ENCODE peak calls at places on chromosomes 1 and 21, in nine cellular contexts. D, M, J, X, Y, T, I, A and H are unnamed samples.

GRCh38 chr1:1827089-1827433 is 48.8 kb upstream of the NADK start:
- DNase-seq in D (no peak), M (no peak), J (no peak), X (no peak), Y (no peak), T (no peak), I (no peak), A (peak; percentile 7), H (no peak)

GRCh38 chr1:21295059-21295401 is 4.8 kb upstream of the ECE1 start:
- DNase-seq in D (no peak), M (no peak), J (no peak), X (no peak), Y (no peak), T (no peak), I (peak; percentile 59), A (no peak), H (peak; percentile 80)

GRCh38 chr1:52572387-52572786 is 19.5 kb upstream of the TUT4 start:
- DNase-seq in D (no peak), M (no peak), J (no peak), X (no peak), Y (no peak), T (no peak), I (no peak), A (no peak), H (no peak)

GRCh38 chr1:152182431-152182830 is 23.4 kb upstream of the RPTN start:
- DNase-seq in D (peak; percentile 52), M (no peak), J (no peak), X (peak; percentile 18), Y (peak; percentile 49), T (no peak), I (no peak), A (no peak), H (peak; percentile 62)

GRCh38 chr1:185559684-185560310 is 174.4 kb upstream of the HMCN1 start:
- DNase-seq in D (peak; percentile 91), M (peak; percentile 60), J (no peak), X (no peak), Y (peak; percentile 82), T (peak; percentile 62), I (peak; percentile 51), A (no peak), H (peak; percentile 58)

GRCh38 chr1:2322593-2323295 is 68.6 kb downstream of the MORN1 start:
- DNase-seq in D (no peak), M (no peak), J (no peak), X (no peak), Y (no peak), T (no peak), I (no peak), A (no peak), H (no peak)

GRCh38 chr21:32048353-32048752 is 175.5 kb downstream of the HUNK start:
- DNase-seq in D (peak; percentile 69), M (no peak), J (no peak), X (no peak), Y (peak; percentile 18), T (no peak), I (no peak), A (no peak), H (no peak)

GRCh38 chr1:24413350-24414163 is at the start of gene STPG1:
- DNase-seq in D (peak; percentile 88), M (peak; percentile 88), J (no peak), X (peak; percentile 88), Y (peak; percentile 92), T (peak; percentile 90), I (peak; percentile 92), A (peak; percentile 69), H (peak; percentile 81)

GRCh38 chr1:44268054-44268453 is 54.8 kb downstream of the DMAP1 start:
- DNase-seq in D (no peak), M (no peak), J (no peak), X (no peak), Y (no peak), T (no peak), I (no peak), A (no peak), H (no peak)

GRCh38 chr1:209155556-209155955 is 428.0 kb upstream of the CAMK1G start:
- DNase-seq in D (no peak), M (peak; percentile 77), J (no peak), X (no peak), Y (peak; percentile 84), T (no peak), I (no peak), A (no peak), H (no peak)

GRCh38 chr1:201714542-201715276 is 114.2 kb upstream of the IPO9 start:
- DNase-seq in D (peak; percentile 92), M (peak; percentile 44), J (peak; percentile 94), X (peak; percentile 100), Y (no peak), T (no peak), I (peak; percentile 91), A (peak; percentile 99), H (peak; percentile 100)

GRCh38 chr1:234069760-234070159 is 165.3 kb downstream of the SLC35F3 start:
- DNase-seq in D (peak; percentile 27), M (no peak), J (no peak), X (no peak), Y (peak; percentile 38), T (no peak), I (no peak), A (no peak), H (no peak)

GRCh38 chr1:234062166-234062565 is 157.7 kb downstream of the SLC35F3 start:
- DNase-seq in D (no peak), M (no peak), J (no peak), X (no peak), Y (no peak), T (no peak), I (no peak), A (no peak), H (no peak)

GRCh38 chr1:234067584-234067983 is 163.1 kb downstream of the SLC35F3 start:
- DNase-seq in D (no peak), M (no peak), J (no peak), X (no peak), Y (no peak), T (no peak), I (no peak), A (no peak), H (no peak)

GRCh38 chr1:234065794-234066447 is 161.4 kb downstream of the SLC35F3 start:
- DNase-seq in D (peak; percentile 69), M (peak; percentile 87), J (no peak), X (peak; percentile 57), Y (peak; percentile 90), T (peak; percentile 80), I (peak; percentile 52), A (peak; percentile 18), H (peak; percentile 60)
- TF ChIP-seq CTCF in D (peak; percentile 84), M (peak; percentile 90), J (peak; percentile 35), X (peak; percentile 74), Y (peak; percentile 83), T (peak; percentile 83), I (peak; percentile 62), A (peak; percentile 78), H (peak; percentile 80)

DNA sequence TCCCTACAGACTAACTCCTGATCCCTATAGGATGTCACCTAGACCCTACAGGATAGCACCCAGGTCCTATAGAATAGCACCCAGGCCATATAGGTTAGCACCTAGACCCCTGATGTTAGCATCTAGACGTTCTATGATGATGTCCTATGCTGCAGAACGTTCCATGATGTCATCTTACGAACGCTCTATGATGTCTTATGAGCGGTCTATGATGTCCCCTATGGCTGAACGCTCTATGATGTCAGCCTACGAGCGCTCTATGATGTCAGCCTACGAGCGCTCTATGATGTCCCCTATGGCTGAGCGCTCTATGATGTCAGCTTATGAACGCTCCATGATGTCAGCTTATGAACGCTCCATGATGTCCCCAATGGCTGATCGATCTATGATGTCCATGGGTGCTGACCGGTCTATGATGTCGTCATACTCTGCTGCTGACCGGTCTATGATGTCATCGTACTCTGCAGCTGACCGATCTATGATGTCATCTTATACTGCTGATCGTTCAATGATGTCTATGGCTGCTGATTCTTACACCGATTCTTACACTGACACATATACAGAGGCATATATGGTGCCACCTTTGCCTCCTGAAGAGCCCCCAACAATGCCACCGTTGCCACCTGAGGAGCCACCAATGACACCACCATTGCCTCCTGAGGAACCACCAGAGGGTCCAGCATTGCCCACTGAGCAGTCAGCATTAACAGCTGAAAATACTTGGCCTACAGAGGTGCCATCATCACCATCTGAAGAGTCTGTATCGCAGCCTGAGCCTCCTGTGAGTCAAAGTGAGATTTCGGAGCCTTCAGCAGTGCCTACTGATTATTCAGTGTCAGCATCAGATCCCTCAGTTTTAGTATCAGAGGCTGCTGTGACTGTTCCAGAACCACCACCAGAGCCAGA is 9.5 kb downstream of the SON start:
- DNase-seq in D (no peak), M (no peak), J (no peak), X (no peak), Y (no peak), T (no peak), I (no peak), A (no peak), H (peak; percentile 28)
- H3K4me3 ChIP-seq in D (no peak overlapping the region), M (no peak overlapping the region), J (no peak overlapping the region), X (no peak overlapping the region), Y (no peak overlapping the region), T (no peak overlapping the region), I (no peak overlapping the region), A (no peak overlapping the region), H (no peak overlapping the region)

GRCh38 chr1:81806432-81806770 is 5.7 kb downstream of the ADGRL2 start:
- DNase-seq in D (no peak), M (no peak), J (no peak), X (no peak), Y (no peak), T (no peak), I (no peak), A (no peak), H (no peak)

GRCh38 chr1:81805537-81806431 is 5.0 kb downstream of the ADGRL2 start:
- DNase-seq in D (no peak), M (no peak), J (no peak), X (no peak), Y (no peak), T (no peak), I (no peak), A (no peak), H (no peak)

GRCh38 chr1:81811757-81812371 is 11.1 kb downstream of the ADGRL2 start:
- DNase-seq in D (no peak), M (no peak), J (no peak), X (peak; percentile 19), Y (no peak), T (no peak), I (peak; percentile 36), A (no peak), H (no peak)

GRCh38 chr1:81809808-81810207 is 9.1 kb downstream of the ADGRL2 start:
- DNase-seq in D (no peak), M (no peak), J (no peak), X (no peak), Y (no peak), T (no peak), I (no peak), A (no peak), H (no peak)

DNA sequence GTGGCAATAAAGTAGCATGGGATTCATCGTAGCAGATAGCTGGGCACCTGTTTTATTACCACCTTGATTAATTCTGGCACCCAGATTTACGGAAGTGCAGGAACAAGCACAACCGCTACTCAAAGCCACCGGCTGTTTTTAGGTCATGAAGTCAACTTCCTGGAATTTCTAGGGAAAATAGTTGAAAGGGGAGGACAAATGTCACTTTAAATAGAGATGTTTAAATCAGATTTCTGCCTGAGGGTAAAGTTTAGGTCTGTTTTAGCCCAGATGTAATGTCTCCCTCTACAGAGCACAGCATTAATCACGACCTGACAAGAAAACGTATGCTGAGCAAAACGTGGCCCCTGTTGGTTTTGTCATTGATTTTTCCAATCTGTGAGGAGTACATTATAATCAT is 8.0 kb downstream of the ADGRL2 start:
- DNase-seq in D (no peak), M (peak; percentile 38), J (no peak), X (no peak), Y (peak; percentile 52), T (no peak), I (no peak), A (peak; percentile 4), H (no peak)
- TF ChIP-seq CTCF in D (no peak), M (peak; percentile 43), J (no peak), X (no peak), Y (peak; percentile 41), T (peak; percentile 32), I (no peak), A (no peak), H (no peak)

GRCh38 chr1:109112652-109113285 is 1.1 kb upstream of the ELAPOR1 start:
- DNase-seq in D (peak; percentile 84), M (peak; percentile 99), J (peak; percentile 74), X (peak; percentile 87), Y (peak; percentile 99), T (peak; percentile 94), I (peak; percentile 87), A (peak; percentile 78), H (peak; percentile 85)
- H3K4me3 ChIP-seq in D (no peak overlapping the region), M (peak overlapping the region; percentile 51), J (peak overlapping the region; percentile 47), X (no peak overlapping the region), Y (peak overlapping the region; percentile 83), T (no peak overlapping the region), I (no peak overlapping the region), A (peak overlapping the region; percentile 38), H (peak overlapping the region; percentile 16)